ENCODE peak calls at places on chromosomes 7 and 10, in nine cellular contexts. One of them, this sample, is unnamed.

GRCh38 chr7:143287321-143287934 is 723 bp upstream of the CASP2 start:
- DNase-seq in IMR-90: no peak
- DNase-seq in right lobe of liver: no peak
- DNase-seq in sigmoid colon: peak; percentile 69
- DNase-seq in suprapubic skin: no peak
- DNase-seq in body of pancreas: no peak
- DNase-seq in stomach: no peak
- DNase-seq in ovary: no peak
- DNase-seq in A549: no peak
- DNase-seq in this sample: no peak

GRCh38 chr7:108973075-108973474 is 403.4 kb downstream of the DNAJB9 start:
- DNase-seq in IMR-90: no peak
- DNase-seq in right lobe of liver: no peak
- DNase-seq in sigmoid colon: no peak
- DNase-seq in suprapubic skin: no peak
- DNase-seq in body of pancreas: no peak
- DNase-seq in stomach: no peak
- DNase-seq in ovary: no peak
- DNase-seq in A549: peak; percentile 11
- DNase-seq in this sample: no peak

GRCh38 chr7:101947899-101948298 is 130.5 kb downstream of the CUX1 start:
- DNase-seq in IMR-90: no peak
- DNase-seq in right lobe of liver: peak; percentile 70
- DNase-seq in sigmoid colon: peak; percentile 90
- DNase-seq in suprapubic skin: no peak
- DNase-seq in body of pancreas: peak; percentile 65
- DNase-seq in stomach: peak; percentile 77
- DNase-seq in ovary: peak; percentile 74
- DNase-seq in A549: no peak
- DNase-seq in this sample: no peak

GRCh38 chr7:13593854-13594253 is 395.6 kb downstream of the ETV1 start:
- DNase-seq in IMR-90: no peak
- DNase-seq in right lobe of liver: no peak
- DNase-seq in sigmoid colon: no peak
- DNase-seq in suprapubic skin: no peak
- DNase-seq in body of pancreas: no peak
- DNase-seq in stomach: no peak
- DNase-seq in ovary: no peak
- DNase-seq in A549: no peak
- DNase-seq in this sample: no peak

GRCh38 chr7:54349259-54349658 is 192.9 kb upstream of the VSTM2A start:
- DNase-seq in IMR-90: no peak
- DNase-seq in right lobe of liver: no peak
- DNase-seq in sigmoid colon: no peak
- DNase-seq in suprapubic skin: no peak
- DNase-seq in body of pancreas: no peak
- DNase-seq in stomach: no peak
- DNase-seq in ovary: no peak
- DNase-seq in A549: no peak
- DNase-seq in this sample: no peak

GRCh38 chr7:127393370-127394058 is 1.0 kb upstream of the ZNF800 start:
- DNase-seq in IMR-90: no peak
- DNase-seq in right lobe of liver: peak; percentile 57
- DNase-seq in sigmoid colon: peak; percentile 68
- DNase-seq in suprapubic skin: peak; percentile 67
- DNase-seq in body of pancreas: peak; percentile 27
- DNase-seq in stomach: no peak
- DNase-seq in ovary: no peak
- DNase-seq in A549: no peak
- DNase-seq in this sample: peak; percentile 6

GRCh38 chr7:82697897-82698296 is 254.3 kb upstream of the CACNA2D1 start:
- DNase-seq in IMR-90: peak; percentile 55
- DNase-seq in right lobe of liver: no peak
- DNase-seq in sigmoid colon: no peak
- DNase-seq in suprapubic skin: no peak
- DNase-seq in body of pancreas: no peak
- DNase-seq in stomach: no peak
- DNase-seq in ovary: no peak
- DNase-seq in A549: peak; percentile 35
- DNase-seq in this sample: no peak

GRCh38 chr7:134639061-134639460 is 7.6 kb upstream of the BPGM start:
- DNase-seq in IMR-90: no peak
- DNase-seq in right lobe of liver: no peak
- DNase-seq in sigmoid colon: no peak
- DNase-seq in suprapubic skin: no peak
- DNase-seq in body of pancreas: no peak
- DNase-seq in stomach: no peak
- DNase-seq in ovary: no peak
- DNase-seq in A549: no peak
- DNase-seq in this sample: no peak

GRCh38 chr7:14787551-14787950 is 115.0 kb downstream of the DGKB start:
- DNase-seq in IMR-90: no peak
- DNase-seq in right lobe of liver: no peak
- DNase-seq in sigmoid colon: no peak
- DNase-seq in suprapubic skin: no peak
- DNase-seq in body of pancreas: no peak
- DNase-seq in stomach: no peak
- DNase-seq in ovary: no peak
- DNase-seq in A549: no peak
- DNase-seq in this sample: no peak

GRCh38 chr7:98133181-98133580 is 26.5 kb downstream of the LMTK2 start:
- DNase-seq in IMR-90: no peak
- DNase-seq in right lobe of liver: no peak
- DNase-seq in sigmoid colon: no peak
- DNase-seq in suprapubic skin: no peak
- DNase-seq in body of pancreas: peak; percentile 35
- DNase-seq in stomach: no peak
- DNase-seq in ovary: no peak
- DNase-seq in A549: no peak
- DNase-seq in this sample: no peak

GRCh38 chr7:46559194-46559576 is 638.1 kb upstream of the IGFBP3 start:
- DNase-seq in IMR-90: peak; percentile 83
- DNase-seq in right lobe of liver: no peak
- DNase-seq in sigmoid colon: no peak
- DNase-seq in suprapubic skin: no peak
- DNase-seq in body of pancreas: no peak
- DNase-seq in stomach: no peak
- DNase-seq in ovary: no peak
- DNase-seq in A549: peak; percentile 44
- DNase-seq in this sample: no peak

GRCh38 chr7:74480861-74481417 is 27.2 kb downstream of the GTF2IRD1 start:
- DNase-seq in IMR-90: peak; percentile 51
- DNase-seq in right lobe of liver: peak; percentile 63
- DNase-seq in sigmoid colon: peak; percentile 84
- DNase-seq in suprapubic skin: peak; percentile 86
- DNase-seq in body of pancreas: peak; percentile 62
- DNase-seq in stomach: peak; percentile 53
- DNase-seq in ovary: peak; percentile 67
- DNase-seq in A549: peak; percentile 85
- DNase-seq in this sample: no peak

DNA sequence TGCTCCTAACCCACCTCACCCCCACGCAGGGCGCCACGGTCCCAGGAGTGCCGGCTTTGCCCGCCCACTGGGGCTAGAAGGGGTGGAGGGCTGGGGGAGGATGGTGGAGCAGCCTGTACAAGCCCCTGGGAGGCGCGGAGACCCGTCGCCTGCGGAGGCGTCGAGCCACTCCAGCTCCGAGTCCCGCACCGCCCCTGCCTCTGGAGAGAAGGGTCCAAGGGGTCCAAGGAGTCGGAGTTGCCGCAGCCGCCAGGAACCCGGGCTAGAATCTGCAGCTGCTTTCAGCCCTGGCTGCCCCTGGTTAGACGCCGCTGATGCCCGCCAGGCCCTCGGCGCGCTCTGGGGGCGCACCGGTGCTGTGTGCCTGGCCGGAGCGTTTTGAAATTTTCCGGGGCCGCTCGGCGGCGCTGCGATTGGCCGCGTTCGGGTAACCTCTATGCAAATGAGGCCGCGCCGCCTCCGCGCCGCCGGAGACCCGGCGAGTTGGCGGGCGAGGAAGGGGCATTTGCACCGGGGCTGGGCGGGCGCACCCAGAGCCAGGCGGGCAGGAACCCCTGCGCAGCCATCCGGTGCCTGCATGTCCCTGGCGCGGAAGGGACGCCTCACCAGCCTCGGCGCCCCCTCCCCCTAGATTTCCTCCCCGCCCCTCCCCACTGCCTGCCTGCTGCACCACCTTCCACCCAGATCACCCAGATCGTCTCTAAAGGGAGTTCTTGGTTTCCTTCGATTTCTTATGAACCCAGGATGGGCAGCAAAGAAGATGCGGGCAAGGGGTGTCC is at the start of gene HMX2:
- DNase-seq in IMR-90: no peak
- DNase-seq in right lobe of liver: no peak
- DNase-seq in sigmoid colon: no peak
- DNase-seq in suprapubic skin: no peak
- DNase-seq in body of pancreas: no peak
- DNase-seq in stomach: no peak
- DNase-seq in ovary: no peak
- DNase-seq in A549: no peak
- DNase-seq in this sample: no peak
- TF ChIP-seq POLR2A in IMR-90: no peak
- TF ChIP-seq POLR2A in right lobe of liver: no peak
- TF ChIP-seq POLR2A in sigmoid colon: no peak
- TF ChIP-seq POLR2A in suprapubic skin: no peak
- TF ChIP-seq POLR2A in body of pancreas: no peak
- TF ChIP-seq POLR2A in stomach: no peak
- TF ChIP-seq POLR2A in ovary: no peak
- TF ChIP-seq POLR2A in A549: no peak
- TF ChIP-seq POLR2A in this sample: no peak

GRCh38 chr7:42192072-42192471 is 44.9 kb downstream of the GLI3 start:
- DNase-seq in IMR-90: no peak
- DNase-seq in right lobe of liver: no peak
- DNase-seq in sigmoid colon: no peak
- DNase-seq in suprapubic skin: no peak
- DNase-seq in body of pancreas: no peak
- DNase-seq in stomach: no peak
- DNase-seq in ovary: no peak
- DNase-seq in A549: no peak
- DNase-seq in this sample: no peak
- H3K27ac ChIP-seq in IMR-90: no peak overlapping the region
- H3K27ac ChIP-seq in right lobe of liver: no peak overlapping the region
- H3K27ac ChIP-seq in sigmoid colon: no peak overlapping the region
- H3K27ac ChIP-seq in suprapubic skin: no peak overlapping the region
- H3K27ac ChIP-seq in body of pancreas: no peak overlapping the region
- H3K27ac ChIP-seq in stomach: no peak overlapping the region
- H3K27ac ChIP-seq in ovary: no peak overlapping the region
- H3K27ac ChIP-seq in A549: no peak overlapping the region
- H3K27ac ChIP-seq in this sample: no peak overlapping the region

DNA sequence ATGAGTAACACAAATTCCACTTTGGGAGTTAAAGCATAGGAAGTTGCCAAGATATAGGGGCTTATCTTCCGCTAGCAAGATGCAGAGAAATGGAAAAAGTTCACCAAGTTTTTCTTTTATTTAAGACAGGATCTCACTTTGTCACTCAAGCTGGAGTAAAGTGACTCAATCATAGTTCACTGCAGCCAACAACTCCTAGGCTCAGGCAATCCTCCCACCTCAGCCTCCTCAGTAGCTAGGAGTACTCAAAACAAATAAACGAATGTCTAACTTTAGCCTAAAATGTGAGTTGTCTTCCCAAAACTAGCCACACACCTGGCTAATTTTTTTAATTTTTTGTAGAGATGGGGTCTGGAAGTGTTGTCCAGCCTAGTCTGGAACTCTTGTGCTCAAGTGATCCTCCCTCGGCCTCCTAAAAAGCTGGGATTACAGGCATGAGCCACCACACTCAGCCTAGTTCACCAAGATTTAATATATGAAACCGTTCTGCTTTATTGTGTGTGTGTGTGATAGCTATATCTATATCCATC is 9.9 kb downstream of the VIM start:
- DNase-seq in IMR-90: peak; percentile 51
- DNase-seq in right lobe of liver: no peak
- DNase-seq in sigmoid colon: no peak
- DNase-seq in suprapubic skin: no peak
- DNase-seq in body of pancreas: no peak
- DNase-seq in stomach: no peak
- DNase-seq in ovary: no peak
- DNase-seq in A549: no peak
- DNase-seq in this sample: no peak
- TF ChIP-seq POLR2A in IMR-90: no peak
- TF ChIP-seq POLR2A in right lobe of liver: no peak
- TF ChIP-seq POLR2A in sigmoid colon: no peak
- TF ChIP-seq POLR2A in suprapubic skin: no peak
- TF ChIP-seq POLR2A in body of pancreas: no peak
- TF ChIP-seq POLR2A in stomach: no peak
- TF ChIP-seq POLR2A in ovary: no peak
- TF ChIP-seq POLR2A in A549: no peak
- TF ChIP-seq POLR2A in this sample: no peak

GRCh38 chr7:22601812-22602568 is 102.0 kb upstream of the STEAP1B start:
- DNase-seq in IMR-90: peak; percentile 85
- DNase-seq in right lobe of liver: no peak
- DNase-seq in sigmoid colon: no peak
- DNase-seq in suprapubic skin: no peak
- DNase-seq in body of pancreas: peak; percentile 16
- DNase-seq in stomach: no peak
- DNase-seq in ovary: no peak
- DNase-seq in A549: no peak
- DNase-seq in this sample: no peak
- H3K27ac ChIP-seq in IMR-90: no peak overlapping the region
- H3K27ac ChIP-seq in right lobe of liver: no peak overlapping the region
- H3K27ac ChIP-seq in sigmoid colon: no peak overlapping the region
- H3K27ac ChIP-seq in suprapubic skin: no peak overlapping the region
- H3K27ac ChIP-seq in body of pancreas: no peak overlapping the region
- H3K27ac ChIP-seq in stomach: no peak overlapping the region
- H3K27ac ChIP-seq in ovary: no peak overlapping the region
- H3K27ac ChIP-seq in A549: no peak overlapping the region
- H3K27ac ChIP-seq in this sample: no peak overlapping the region